ENCODE peak calls at places on chromosome 19, in four cellular contexts. X, T, K and N are unnamed samples.

GRCh38 chr19:1284293-1284978 is 1.2 kb upstream of the EFNA2 start:
- DNase-seq in X (peak), T (no peak), K (no peak), N (no peak)

GRCh38 chr19:32814624-32815023 is 54.9 kb downstream of the SLC7A9 start:
- DNase-seq in X (no peak), K (no peak), T (no peak), N (no peak)

GRCh38 chr19:40139533-40140287 is 49.0 kb upstream of the ZNF780A start:
- DNase-seq in X (no peak), K (no peak), T (peak), N (peak)

GRCh38 chr19:56837492-56837891 is 3.0 kb downstream of the PEG3 start:
- DNase-seq in K (no peak), X (peak), T (peak), N (no peak)

GRCh38 chr19:45125975-45126493 is 33.1 kb downstream of the PPP1R37 start:
- DNase-seq in K (peak), T (peak), X (peak), N (peak)

GRCh38 chr19:50434525-50434924 is 1.8 kb downstream of the MYBPC2 start:
- DNase-seq in T (no peak), X (peak), K (no peak), N (no peak)

GRCh38 chr19:7265963-7266362 is 28.3 kb downstream of the INSR start:
- DNase-seq in X (peak), K (no peak), T (no peak), N (no peak)

GRCh38 chr19:38559428-38560401 is 58.0 kb downstream of the MAP4K1 start:
- DNase-seq in T (no peak), X (no peak), K (peak), N (peak)

GRCh38 chr19:2246801-2247361 is 2.2 kb upstream of the AMH start:
- DNase-seq in X (no peak), T (no peak), K (no peak), N (peak)

GRCh38 chr19:29724102-29724641 is 9.1 kb upstream of the C19orf12 start:
- DNase-seq in X (no peak), K (no peak), T (peak), N (peak)

GRCh38 chr19:5947435-5947834 is 30.5 kb downstream of the RANBP3 start:
- DNase-seq in K (no peak), X (peak), T (no peak), N (peak)

GRCh38 chr19:37683520-37683919 is 28.3 kb upstream of the ZFP30 start:
- DNase-seq in T (no peak), X (no peak), K (no peak), N (no peak)

GRCh38 chr19:42096255-42096837 is 20.4 kb downstream of the ZNF574 start:
- DNase-seq in T (no peak), X (no peak), K (no peak), N (no peak)

GRCh38 chr19:5738423-5738822 is 18.0 kb downstream of the CATSPERD start:
- DNase-seq in K (no peak), T (no peak), X (no peak), N (peak)

GRCh38 chr19:49518033-49518432 is 5.6 kb downstream of the FCGRT start:
- DNase-seq in X (no peak), K (no peak), T (no peak), N (no peak)

GRCh38 chr19:57025491-57025890 is 94.3 kb upstream of the USP29 start:
- DNase-seq in K (no peak), X (no peak), T (no peak), N (no peak)

GRCh38 chr19:56840452-56841193 is at the start of the genes PEG3 and ZIM2:
- DNase-seq in T (peak), K (no peak), X (peak), N (peak)

GRCh38 chr19:409006-409514 is at the start of gene C2CD4C:
- DNase-seq in T (peak), X (no peak), K (no peak), N (no peak)

GRCh38 chr19:54478677-54479266 is 5.7 kb upstream of the CDC42EP5 start:
- DNase-seq in X (no peak), T (peak), K (no peak), N (peak)

GRCh38 chr19:47032171-47032811 is 12.7 kb downstream of the NPAS1 start:
- DNase-seq in T (no peak), X (peak), K (peak), N (peak)

GRCh38 chr19:2668188-2668763 is 34.2 kb downstream of the GNG7 start:
- DNase-seq in T (no peak), K (no peak), X (peak), N (no peak)

GRCh38 chr19:3514930-3515329 is 8.8 kb downstream of the FZR1 start:
- DNase-seq in K (no peak), T (no peak), X (no peak), N (no peak)

GRCh38 chr19:42193706-42194105 is 23.8 kb downstream of the DEDD2 start:
- DNase-seq in X (no peak), K (no peak), T (no peak), N (peak)

GRCh38 chr19:15419413-15420025 is 731 bp upstream of the AKAP8L start:
- DNase-seq in T (no peak), K (no peak), X (no peak), N (peak)

GRCh38 chr19:7301525-7301924 is 7.3 kb upstream of the INSR start:
- DNase-seq in X (peak), T (no peak), K (no peak), N (no peak)

GRCh38 chr19:23526302-23526701 is 131.0 kb upstream of the ZNF91 start:
- DNase-seq in T (no peak), X (no peak), K (no peak), N (no peak)

GRCh38 chr19:23402388-23402787 is 7.1 kb upstream of the ZNF91 start:
- DNase-seq in X (no peak), T (no peak), K (no peak), N (no peak)

GRCh38 chr19:37790244-37790925 is 11.0 kb upstream of the ZNF573 start:
- DNase-seq in T (no peak), X (no peak), K (no peak), N (no peak)

GRCh38 chr19:29495091-29495490 is 30.7 kb upstream of the VSTM2B start:
- DNase-seq in X (no peak), T (no peak), K (no peak), N (no peak)

GRCh38 chr19:43504426-43505185 is at the start of gene PHLDB3:
- DNase-seq in K (peak), X (peak), T (no peak), N (no peak)

GRCh38 chr19:43847884-43848283 is 20.8 kb downstream of the ZNF283 start:
- DNase-seq in X (no peak), K (no peak), T (no peak), N (no peak)

GRCh38 chr19:53808710-53809125 is 15.4 kb downstream of the NLRP12 start:
- DNase-seq in X (no peak), T (peak), K (no peak), N (peak)

GRCh38 chr19:45514376-45515051 is 7.2 kb downstream of the VASP start:
- DNase-seq in K (no peak), T (no peak), X (peak), N (no peak)

GRCh38 chr19:48064509-48064908 is 20.6 kb upstream of the CABP5 start:
- DNase-seq in K (no peak), T (no peak), X (no peak), N (peak)

GRCh38 chr19:48053856-48054255 is 10.0 kb upstream of the CABP5 start:
- DNase-seq in K (no peak), X (no peak), T (no peak), N (no peak)

GRCh38 chr19:48060381-48060780 is 16.5 kb upstream of the CABP5 start:
- DNase-seq in T (no peak), K (no peak), X (no peak), N (no peak)

GRCh38 chr19:48061401-48062344 is 17.8 kb upstream of the CABP5 start:
- DNase-seq in K (no peak), T (no peak), X (no peak), N (no peak)

DNA sequence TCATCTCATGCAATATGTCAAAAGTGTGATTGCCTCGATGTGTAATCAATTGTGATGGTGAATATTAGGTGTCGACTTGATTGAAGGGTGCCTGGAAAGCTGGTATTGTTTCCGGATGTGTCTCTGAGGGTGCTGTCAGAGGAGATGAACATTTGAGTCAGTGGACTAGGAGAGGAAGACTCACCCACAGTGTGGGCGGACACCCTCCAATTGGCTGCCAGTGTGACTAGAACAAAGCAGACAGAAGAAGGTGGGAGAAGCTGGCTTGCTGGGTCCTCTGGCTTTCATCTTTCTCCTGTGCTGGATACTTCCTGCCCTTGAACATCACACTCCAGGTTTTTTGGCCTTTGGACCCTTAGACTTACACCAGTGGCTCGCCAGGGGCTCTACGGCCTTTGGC is 15.5 kb upstream of the CABP5 start:
- DNase-seq in T (no peak), X (no peak), K (no peak), N (no peak)
- H3K4me3 ChIP-seq in T (no peak), X (no peak), K (no peak), N (no peak)

DNA sequence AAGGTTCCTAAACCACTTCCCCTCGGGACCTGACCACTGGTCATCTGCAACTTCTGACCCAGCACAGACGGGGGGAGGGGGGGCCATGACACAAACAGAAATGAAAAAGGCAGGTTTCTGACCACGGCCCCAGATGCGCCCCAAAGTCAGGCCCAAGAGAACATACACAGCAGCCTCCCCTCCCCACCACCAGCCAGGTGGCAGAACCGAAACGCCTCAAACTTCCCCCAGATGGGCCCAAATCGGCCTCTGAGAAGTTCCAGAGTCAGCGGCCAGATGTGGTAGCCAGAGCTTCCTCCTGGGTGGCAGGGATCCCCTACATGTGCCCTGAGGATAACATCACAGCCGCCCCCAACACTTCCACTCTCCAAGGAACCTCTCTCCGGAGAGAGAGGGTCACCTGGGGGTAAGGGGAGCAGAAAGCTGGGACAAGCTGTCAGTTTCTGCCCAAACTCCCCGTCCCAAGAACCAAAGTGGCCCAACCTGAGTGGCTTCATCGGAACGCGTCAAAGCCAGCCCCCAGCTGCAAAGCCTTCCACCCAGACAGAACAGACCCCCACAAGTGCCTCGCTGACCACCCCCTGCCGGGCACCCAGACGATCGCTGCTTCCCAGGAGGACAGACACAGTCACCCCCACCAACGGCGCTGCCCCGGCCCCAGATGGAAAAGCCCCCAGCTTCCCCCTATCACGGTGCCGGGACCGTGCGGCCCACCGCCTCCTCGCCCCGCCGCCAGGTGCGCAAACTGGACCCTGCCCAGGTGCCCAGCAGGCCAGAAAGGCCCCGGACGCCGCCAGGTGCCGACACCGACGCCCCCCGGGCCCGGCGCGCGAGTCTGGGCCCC is 800 bp downstream of the ELL start:
- DNase-seq in X (peak), K (no peak), T (no peak), N (no peak)
- TF ChIP-seq CTCF in X (no peak), K (no peak), T (no peak), N (no peak)

GRCh38 chr19:31352782-31353651 is 3.8 kb upstream of the TSHZ3 start:
- DNase-seq in X (no peak), K (no peak), T (no peak), N (no peak)
- H3K4me3 ChIP-seq in X (no peak), K (no peak), T (no peak), N (no peak)

GRCh38 chr19:14061081-14061749 is 661 bp downstream of the PALM3 start:
- DNase-seq in T (no peak), X (no peak), K (no peak), N (no peak)

GRCh38 chr19:14059652-14060155 is 2.2 kb downstream of the PALM3 start:
- DNase-seq in T (no peak), X (no peak), K (no peak), N (no peak)

GRCh38 chr19:14063100-14063499 is 1.2 kb upstream of the PALM3 start:
- DNase-seq in T (no peak), K (no peak), X (no peak), N (no peak)

GRCh38 chr19:14062558-14062855 is 631 bp upstream of the PALM3 start:
- DNase-seq in X (no peak), K (no peak), T (no peak), N (no peak)

DNA sequence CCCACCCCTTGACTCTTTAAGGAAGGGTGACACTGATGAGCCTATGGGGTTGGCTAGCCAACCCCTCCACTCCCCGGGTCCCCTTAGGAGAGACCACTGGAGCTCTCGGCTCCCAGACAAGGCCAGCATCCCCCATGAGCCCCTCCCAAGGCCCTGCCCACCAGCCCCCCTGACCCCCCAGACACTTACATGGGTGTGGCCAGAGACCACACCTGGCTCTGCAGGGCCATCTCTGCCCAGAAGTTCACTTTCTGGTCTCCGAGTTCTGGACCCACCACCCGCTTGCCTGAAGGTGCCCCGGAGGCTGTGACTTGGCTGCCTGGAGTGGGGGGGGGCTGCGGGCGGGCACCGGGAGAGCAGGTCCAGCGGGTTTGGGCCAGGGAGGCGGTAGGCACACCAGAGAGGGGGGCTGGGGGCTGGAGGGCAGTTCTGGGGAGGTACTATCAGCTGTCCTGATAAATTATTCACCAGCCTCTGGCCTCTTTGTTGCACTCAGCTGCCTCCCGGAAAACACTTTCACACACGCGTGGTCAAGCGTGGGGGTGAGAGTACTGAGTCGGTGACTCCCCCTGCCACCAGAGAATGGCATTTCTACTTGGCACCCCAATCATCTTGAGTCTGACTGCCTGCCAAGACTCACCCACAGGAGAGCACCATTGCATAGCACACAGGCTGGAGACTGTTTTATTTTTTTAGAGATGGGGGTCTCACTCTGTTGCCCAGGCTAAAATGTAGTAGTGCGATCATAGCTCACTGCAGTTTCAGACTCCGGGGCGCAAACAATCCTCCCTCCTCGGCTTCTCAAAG is at the start of gene PALM3:
- DNase-seq in T (no peak), X (peak), K (no peak), N (no peak)
- TF ChIP-seq CTCF in T (no peak), X (no peak), K (no peak), N (no peak)

DNA sequence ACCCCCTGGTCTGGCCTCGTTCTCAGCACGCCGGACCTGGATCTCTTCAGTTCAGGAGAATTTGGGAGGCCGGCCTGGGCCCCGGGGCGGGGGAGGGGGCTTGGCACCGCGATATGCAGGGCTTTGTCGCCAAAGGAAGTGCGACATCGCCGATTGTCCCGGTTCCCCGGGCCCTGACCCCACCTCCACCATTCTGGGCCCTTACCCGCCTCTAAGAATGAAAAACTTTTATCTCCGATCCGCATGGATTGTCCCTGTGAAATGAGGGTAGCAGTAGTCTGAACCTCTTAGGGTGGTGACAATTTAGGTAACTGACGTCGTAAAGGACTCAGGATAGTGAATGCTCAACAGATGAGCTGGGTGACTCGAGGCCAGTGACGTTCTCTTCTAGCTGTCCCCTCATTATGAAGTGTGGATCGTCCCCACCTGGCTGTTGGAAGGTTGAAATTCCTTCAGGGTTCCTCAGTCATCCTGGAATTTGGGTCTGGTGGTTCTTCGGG is 649 bp downstream of the DDA1 start:
- DNase-seq in K (no peak), X (no peak), T (no peak), N (no peak)
- H3K4me3 ChIP-seq in K (peak), X (peak), T (peak), N (peak)